ENCODE peak calls at places on chromosomes 1 and 21, in seven cellular contexts. D is breast epithelium; Z is cardiac fibroblast; Y is foreskin fibroblast; L is body of pancreas; T is stomach; S is CD4-positive, alpha-beta T cell. G is an unnamed sample.

GRCh38 chr1:145963218-145964019 is 956 bp downstream of the ANKRD34A start:
- DNase-seq in D (no peak), Z (peak; percentile 70), Y (peak; percentile 86), L (no peak), T (no peak), S (no peak), G (no peak)

GRCh38 chr1:86258106-86258505 is 101.5 kb upstream of the COL24A1 start:
- DNase-seq in D (no peak), Z (peak; percentile 49), Y (peak; percentile 74), L (no peak), T (no peak), S (no peak), G (no peak)

GRCh38 chr1:181181792-181182585 is 93.5 kb downstream of the IER5 start:
- DNase-seq in D (no peak), Z (no peak), Y (no peak), L (no peak), T (no peak), S (no peak), G (no peak)

GRCh38 chr1:192158181-192158580 is at the start of gene RGS18:
- DNase-seq in D (no peak), Z (peak; percentile 26), Y (peak; percentile 11), L (no peak), T (no peak), S (no peak), G (no peak)

GRCh38 chr1:58431847-58432246 is 114.7 kb downstream of the OMA1 start:
- DNase-seq in D (no peak), Z (no peak), Y (no peak), L (no peak), T (no peak), S (no peak), G (no peak)

GRCh38 chr1:207298666-207299065 is 22.8 kb upstream of the CD55 start:
- DNase-seq in D (no peak), Z (no peak), Y (peak; percentile 47), L (no peak), T (no peak), S (no peak), G (no peak)

GRCh38 chr1:40450491-40451237 is 388 bp downstream of the ZFP69B start:
- DNase-seq in D (no peak), Z (peak; percentile 84), Y (peak; percentile 59), L (peak; percentile 39), T (peak; percentile 31), S (peak; percentile 59), G (no peak)

GRCh38 chr1:178551940-178552339 is 39.0 kb downstream of the TEX35 start:
- DNase-seq in D (no peak), Z (no peak), Y (no peak), L (no peak), T (no peak), S (no peak), G (no peak)

GRCh38 chr1:7916431-7916830 is 24.2 kb downstream of the TNFRSF9 start:
- DNase-seq in D (no peak), Z (no peak), Y (no peak), L (no peak), T (no peak), S (no peak), G (no peak)

GRCh38 chr1:246506785-246507639 is at the start of gene SMYD3:
- DNase-seq in D (no peak), Z (peak; percentile 71), Y (peak; percentile 92), L (peak; percentile 80), T (peak; percentile 78), S (peak; percentile 68), G (peak; percentile 76)

GRCh38 chr21:17640821-17641220 is 28.1 kb upstream of the BTG3 start:
- DNase-seq in D (no peak), Z (no peak), Y (no peak), L (no peak), T (no peak), S (no peak), G (no peak)
- TF ChIP-seq CTCF in D (no peak), Z (no peak), Y (no peak), L (no peak), T (no peak), S (no peak), G (no peak)

GRCh38 chr1:43842099-43842498 is 91.5 kb upstream of the ARTN start:
- DNase-seq in D (no peak), Z (no peak), Y (no peak), L (no peak), T (no peak), S (no peak), G (no peak)

GRCh38 chr1:43843684-43844083 is 89.9 kb upstream of the ARTN start:
- DNase-seq in D (no peak), Z (no peak), Y (no peak), L (no peak), T (no peak), S (no peak), G (no peak)

GRCh38 chr1:43841511-43841910 is 92.1 kb upstream of the ARTN start:
- DNase-seq in D (no peak), Z (no peak), Y (no peak), L (no peak), T (no peak), S (no peak), G (no peak)

GRCh38 chr1:43847290-43847689 is 86.3 kb upstream of the ARTN start:
- DNase-seq in D (no peak), Z (peak; percentile 22), Y (peak; percentile 33), L (no peak), T (no peak), S (no peak), G (no peak)

DNA sequence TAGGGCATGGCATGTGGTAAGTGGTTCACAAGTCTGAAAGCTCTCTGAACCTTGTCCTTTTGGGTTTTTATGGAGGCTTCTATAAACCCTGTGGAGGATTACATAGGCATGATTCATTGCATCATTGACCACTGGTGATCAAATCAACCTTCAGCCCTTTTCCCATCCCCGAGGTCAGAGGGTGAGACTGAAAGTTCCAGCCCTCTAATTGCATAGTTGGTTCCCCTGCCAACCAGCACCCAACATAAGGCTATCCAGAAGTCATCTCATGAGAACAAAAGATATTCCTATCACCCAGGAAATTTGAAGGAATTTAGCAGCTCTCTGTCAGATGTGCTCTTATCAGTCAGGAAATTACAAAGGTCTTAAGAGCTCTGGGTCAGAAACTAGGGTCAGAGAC is 89.5 kb upstream of the ARTN start:
- DNase-seq in D (no peak), Z (no peak), Y (peak; percentile 65), L (no peak), T (no peak), S (no peak), G (no peak)
- TF ChIP-seq CTCF in D (no peak), Z (no peak), Y (no peak), L (no peak), T (no peak), S (no peak), G (no peak)

DNA sequence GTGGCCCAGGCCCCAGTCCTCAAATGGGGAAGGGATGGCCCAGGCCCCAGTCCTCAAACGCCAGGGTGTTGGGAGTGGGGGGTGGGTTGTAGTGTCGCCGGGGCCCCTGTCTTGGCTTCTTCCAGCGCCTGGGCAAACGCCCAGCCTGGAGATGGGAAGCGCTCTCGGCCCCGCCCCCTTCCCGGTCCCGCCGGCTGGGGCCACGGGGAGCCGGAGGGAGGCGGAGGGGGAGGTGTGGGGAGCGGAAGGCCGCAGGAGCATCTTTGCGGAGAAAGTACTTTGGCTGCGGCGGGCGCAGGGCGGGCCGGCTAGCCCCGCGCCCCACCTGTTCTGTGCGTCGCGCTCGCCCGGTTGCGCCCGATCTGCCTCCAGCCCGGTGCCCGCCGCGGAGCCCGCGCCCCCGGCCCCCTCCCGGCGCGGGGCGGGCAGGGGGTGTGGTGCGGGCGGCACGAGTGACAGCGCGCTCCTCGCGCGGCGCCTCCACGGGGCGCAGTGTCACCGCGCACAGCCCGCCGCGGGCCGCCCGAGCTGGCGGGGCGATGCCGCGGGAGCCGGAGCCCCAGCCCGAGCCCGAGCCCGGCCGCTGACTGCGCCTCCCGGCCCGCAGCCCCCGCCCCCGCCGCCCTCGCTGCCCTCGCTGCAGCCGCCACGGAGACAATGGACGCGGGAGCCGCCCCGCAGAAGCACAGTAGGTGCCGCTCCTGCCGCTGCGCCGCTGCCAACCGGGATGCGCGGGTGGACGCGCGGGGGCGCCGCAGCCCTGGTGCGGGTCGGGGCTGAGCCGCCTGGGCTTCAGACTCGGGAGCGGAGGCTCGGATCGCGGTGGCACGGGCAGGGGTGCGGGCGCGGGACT is 31.1 kb upstream of the PEX10 start:
- DNase-seq in D (no peak), Z (no peak), Y (peak; percentile 71), L (no peak), T (no peak), S (no peak), G (no peak)
- TF ChIP-seq CTCF in D (no peak), Z (no peak), Y (peak; percentile 9), L (no peak), T (no peak), S (peak; percentile 16), G (peak; percentile 35)

GRCh38 chr1:152495066-152495675 is 15.4 kb upstream of the LCE5A start:
- DNase-seq in D (no peak), Z (peak; percentile 34), Y (no peak), L (no peak), T (no peak), S (no peak), G (no peak)
- TF ChIP-seq CTCF in D (no peak), Z (peak; percentile 62), Y (peak; percentile 19), L (no peak), T (no peak), S (no peak), G (no peak)

GRCh38 chr1:112727716-112728115 is 12.6 kb upstream of the PPM1J start:
- DNase-seq in D (no peak), Z (peak; percentile 45), Y (peak; percentile 76), L (no peak), T (no peak), S (no peak), G (no peak)
- TF ChIP-seq CTCF in D (no peak), Z (peak; percentile 11), Y (peak; percentile 18), L (no peak), T (no peak), S (no peak), G (no peak)

DNA sequence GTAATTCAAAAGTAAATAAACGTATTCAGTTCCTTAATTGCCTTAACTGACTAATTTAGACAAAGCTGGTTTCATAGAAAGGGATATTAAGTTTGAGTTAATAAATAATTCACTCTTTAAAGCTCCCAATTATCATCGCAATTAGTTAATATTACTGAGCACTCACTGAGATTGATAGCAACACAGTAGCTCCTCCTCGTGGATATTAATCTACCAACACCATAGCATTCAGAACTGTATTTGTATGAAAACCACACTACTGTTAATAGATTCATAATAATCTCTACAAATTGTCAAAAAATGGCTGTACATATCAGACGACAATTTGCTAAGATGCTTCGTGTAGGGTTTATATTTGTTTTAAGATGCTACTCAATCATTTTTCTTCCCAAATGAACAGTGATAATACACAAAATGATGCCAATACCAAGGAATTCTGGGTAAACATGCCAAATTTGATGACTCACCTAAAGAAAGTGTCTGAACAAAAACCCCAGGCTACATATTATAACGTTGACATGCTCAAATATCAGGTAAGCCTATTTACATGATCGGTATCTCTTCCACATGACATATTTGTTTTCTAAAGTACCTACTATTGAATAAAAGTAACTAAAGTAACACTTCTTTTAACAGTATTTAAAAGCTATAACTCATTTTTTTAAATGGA is 18.8 kb upstream of the DYNLT5 start:
- DNase-seq in D (no peak), Z (peak; percentile 56), Y (no peak), L (no peak), T (no peak), S (no peak), G (no peak)
- TF ChIP-seq CTCF in D (no peak), Z (no peak), Y (no peak), L (no peak), T (no peak), S (no peak), G (no peak)

G was measured in progenitor cell of endocrine pancreas.